ENCODE peak calls at places on chromosomes 16 and 17, in seven cellular contexts. K is cardiac muscle cell; A is CD4-positive, alpha-beta T cell; R is mesenchymal stem cell; H is A549; Q is transverse colon; E is esophagus muscularis mucosa. G is an unnamed sample.

GRCh38 chr16:72264776-72265175 is 92.8 kb upstream of the PMFBP1 start:
- DNase-seq in A (no peak), K (no peak), H (no peak), R (no peak), E (no peak), Q (no peak), G (no peak)

GRCh38 chr17:8835631-8836364 is 31.7 kb downstream of the PIK3R6 start:
- DNase-seq in R (no peak), E (peak), A (no peak), Q (no peak), K (no peak), H (no peak), G (no peak)

GRCh38 chr16:80912651-80913050 is 94.0 kb downstream of the CMC2 start:
- DNase-seq in A (no peak), Q (no peak), R (no peak), K (no peak), E (no peak), H (no peak), G (no peak)

GRCh38 chr16:3256876-3257465 is 538 bp upstream of the MEFV start:
- DNase-seq in A (no peak), K (peak), H (no peak), E (no peak), Q (no peak), R (no peak), G (no peak)

GRCh38 chr16:29820271-29820701 is at the start of gene MVP:
- DNase-seq in H (peak), A (no peak), Q (peak), R (peak), K (peak), E (no peak), G (peak)

GRCh38 chr17:4625181-4625601 is 16.3 kb downstream of the ALOX15 start:
- DNase-seq in E (no peak), K (peak), A (no peak), H (no peak), Q (no peak), R (peak), G (no peak)

GRCh38 chr17:72104164-72104862 is 16.5 kb upstream of the SOX9 start:
- DNase-seq in Q (no peak), R (no peak), K (peak), E (no peak), H (no peak), A (no peak), G (no peak)

GRCh38 chr17:7634384-7634783 is 4.4 kb downstream of the SHBG start:
- DNase-seq in H (peak), R (peak), Q (no peak), K (peak), E (no peak), A (no peak), G (peak)

GRCh38 chr16:2799852-2800226 is 1.6 kb downstream of the PRSS41 start:
- DNase-seq in A (no peak), K (no peak), R (peak), Q (peak), E (no peak), H (no peak), G (no peak)

GRCh38 chr17:62763891-62764600 is 44.1 kb downstream of the MARCHF10 start:
- DNase-seq in Q (no peak), K (no peak), E (no peak), A (no peak), H (no peak), R (no peak), G (no peak)

GRCh38 chr16:65406076-65406475 is 284.2 kb upstream of the CDH11 start:
- DNase-seq in Q (no peak), R (no peak), H (no peak), K (no peak), E (no peak), A (no peak), G (no peak)

GRCh38 chr16:86809458-86809955 is 231.2 kb downstream of the FOXL1 start:
- DNase-seq in A (no peak), K (peak), R (no peak), E (no peak), H (peak), Q (no peak), G (no peak)

GRCh38 chr16:30600215-30600614 is 10.0 kb downstream of the ZNF689 start:
- DNase-seq in H (no peak), Q (no peak), R (no peak), A (no peak), K (no peak), E (no peak), G (no peak)

GRCh38 chr17:58344047-58344790 is 7.8 kb downstream of the SUPT4H1 start:
- DNase-seq in R (no peak), K (peak), H (no peak), E (no peak), A (peak), Q (peak), G (no peak)

GRCh38 chr17:5422505-5422904 is 2.5 kb downstream of the RPAIN start:
- DNase-seq in K (peak), A (no peak), E (no peak), H (peak), R (peak), Q (no peak), G (no peak)

GRCh38 chr16:71353736-71354135 is 4.8 kb upstream of the CALB2 start:
- DNase-seq in K (no peak), H (no peak), Q (no peak), R (no peak), E (no peak), A (no peak), G (no peak)

GRCh38 chr17:77312786-77313599 is 172.2 kb downstream of the SEC14L1 start:
- DNase-seq in A (no peak), K (peak), R (peak), E (no peak), H (no peak), Q (peak), G (no peak)

GRCh38 chr16:73213761-73214480 is 166.0 kb upstream of the ZFHX3 start:
- DNase-seq in R (no peak), K (no peak), E (no peak), H (no peak), Q (no peak), A (no peak), G (no peak)

GRCh38 chr16:23424292-23424958 is 28.6 kb downstream of the COG7 start:
- DNase-seq in Q (peak), R (peak), K (no peak), A (no peak), H (peak), E (no peak), G (no peak)

GRCh38 chr16:77394699-77395098 is 40.1 kb downstream of the ADAMTS18 start:
- DNase-seq in A (no peak), E (no peak), H (no peak), R (no peak), Q (no peak), K (no peak), G (no peak)

GRCh38 chr16:4384497-4384896 is 12.8 kb downstream of the VASN start:
- DNase-seq in H (no peak), R (no peak), Q (no peak), E (no peak), A (no peak), K (no peak), G (no peak)

GRCh38 chr16:25108054-25108453 is 3.5 kb upstream of the LCMT1 start:
- DNase-seq in H (no peak), R (no peak), A (peak), E (no peak), Q (peak), K (no peak), G (no peak)

GRCh38 chr16:74216319-74216718 is 80.3 kb upstream of the PSMD7 start:
- DNase-seq in A (no peak), K (no peak), H (no peak), Q (no peak), E (peak), R (peak), G (no peak)

GRCh38 chr16:68079616-68080344 is 5.4 kb upstream of the NFATC3 start:
- DNase-seq in A (peak), K (peak), Q (peak), R (peak), E (peak), H (no peak), G (no peak)

GRCh38 chr17:56260421-56260820 is 107.1 kb downstream of the ANKFN1 start:
- DNase-seq in Q (no peak), R (no peak), H (no peak), A (no peak), E (no peak), K (no peak), G (no peak)

GRCh38 chr16:2019500-2019899 is at the start of gene NPW:
- DNase-seq in K (no peak), Q (no peak), A (no peak), R (peak), E (no peak), H (no peak), G (no peak)

GRCh38 chr16:23452572-23453337 is at the start of gene COG7:
- DNase-seq in R (peak), H (peak), Q (peak), K (peak), A (peak), E (peak), G (peak)

GRCh38 chr16:68760671-68761275 is 23.7 kb downstream of the CDH1 start:
- DNase-seq in K (peak), H (peak), Q (peak), A (no peak), E (no peak), R (peak), G (peak)

GRCh38 chr17:48597775-48598631 is 4.4 kb upstream of the HOXB5 start:
- DNase-seq in E (no peak), R (peak), Q (peak), K (no peak), H (no peak), A (no peak), G (no peak)

GRCh38 chr17:67223924-67224323 is 21.1 kb downstream of the HELZ start:
- DNase-seq in Q (no peak), R (no peak), A (no peak), K (no peak), H (peak), E (no peak), G (no peak)

GRCh38 chr17:15278381-15278780 is 13.3 kb upstream of the PMP22 start:
- DNase-seq in Q (no peak), K (no peak), R (peak), A (no peak), H (no peak), E (no peak), G (no peak)

GRCh38 chr16:78142784-78143183 is 43.3 kb downstream of the WWOX start:
- DNase-seq in Q (no peak), K (peak), H (no peak), R (no peak), E (no peak), A (no peak), G (no peak)

GRCh38 chr17:48878920-48879898 is 13.4 kb upstream of the ATP5MC1 start:
- DNase-seq in H (peak), E (no peak), A (peak), R (peak), K (peak), Q (peak), G (no peak)

GRCh38 chr16:77610496-77610895 is 111.8 kb upstream of the NUDT7 start:
- DNase-seq in H (no peak), R (no peak), K (no peak), Q (no peak), E (peak), A (no peak), G (no peak)

GRCh38 chr16:74736531-74737157 is 36.0 kb upstream of the MLKL start:
- DNase-seq in Q (no peak), H (no peak), A (no peak), E (no peak), R (no peak), K (no peak), G (no peak)

DNA sequence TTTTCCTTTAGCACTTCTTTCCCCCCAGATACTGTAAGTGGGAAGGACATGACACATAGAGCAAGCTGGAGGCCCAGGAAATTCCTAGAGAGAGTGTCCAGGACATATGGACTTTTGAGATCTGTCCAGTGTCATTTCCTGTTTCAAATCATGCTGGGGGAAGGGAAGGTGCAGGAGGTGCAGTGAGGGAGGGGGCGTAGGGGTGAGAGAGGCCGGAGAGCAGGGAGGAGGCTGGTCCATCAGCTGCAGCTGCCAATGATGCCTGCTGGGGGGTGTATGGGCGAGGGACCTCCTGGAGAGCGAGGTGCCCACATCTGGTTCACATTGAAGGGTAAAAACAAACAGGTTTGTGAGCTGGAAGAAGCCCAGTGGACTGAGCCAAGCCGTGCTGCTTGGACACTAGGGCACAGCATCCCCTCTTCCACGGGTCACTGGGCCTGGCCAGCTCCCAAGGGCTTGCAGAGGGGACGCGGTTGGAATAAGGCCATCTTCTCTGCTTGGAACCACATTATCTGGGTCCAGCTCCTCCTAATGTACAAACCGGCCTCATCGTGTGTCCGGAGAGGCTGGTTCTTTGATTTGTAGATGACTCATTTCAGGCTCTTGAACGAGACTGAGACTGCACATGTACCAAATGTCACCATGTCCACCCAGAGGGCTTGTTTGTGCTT is 70.4 kb upstream of the SMURF2 start:
- DNase-seq in A (no peak), H (peak), R (peak), E (no peak), Q (no peak), K (peak), G (no peak)
- H3K27ac ChIP-seq in A (no peak), H (peak), R (peak), E (no peak), Q (no peak), K (no peak), G (no peak)

DNA sequence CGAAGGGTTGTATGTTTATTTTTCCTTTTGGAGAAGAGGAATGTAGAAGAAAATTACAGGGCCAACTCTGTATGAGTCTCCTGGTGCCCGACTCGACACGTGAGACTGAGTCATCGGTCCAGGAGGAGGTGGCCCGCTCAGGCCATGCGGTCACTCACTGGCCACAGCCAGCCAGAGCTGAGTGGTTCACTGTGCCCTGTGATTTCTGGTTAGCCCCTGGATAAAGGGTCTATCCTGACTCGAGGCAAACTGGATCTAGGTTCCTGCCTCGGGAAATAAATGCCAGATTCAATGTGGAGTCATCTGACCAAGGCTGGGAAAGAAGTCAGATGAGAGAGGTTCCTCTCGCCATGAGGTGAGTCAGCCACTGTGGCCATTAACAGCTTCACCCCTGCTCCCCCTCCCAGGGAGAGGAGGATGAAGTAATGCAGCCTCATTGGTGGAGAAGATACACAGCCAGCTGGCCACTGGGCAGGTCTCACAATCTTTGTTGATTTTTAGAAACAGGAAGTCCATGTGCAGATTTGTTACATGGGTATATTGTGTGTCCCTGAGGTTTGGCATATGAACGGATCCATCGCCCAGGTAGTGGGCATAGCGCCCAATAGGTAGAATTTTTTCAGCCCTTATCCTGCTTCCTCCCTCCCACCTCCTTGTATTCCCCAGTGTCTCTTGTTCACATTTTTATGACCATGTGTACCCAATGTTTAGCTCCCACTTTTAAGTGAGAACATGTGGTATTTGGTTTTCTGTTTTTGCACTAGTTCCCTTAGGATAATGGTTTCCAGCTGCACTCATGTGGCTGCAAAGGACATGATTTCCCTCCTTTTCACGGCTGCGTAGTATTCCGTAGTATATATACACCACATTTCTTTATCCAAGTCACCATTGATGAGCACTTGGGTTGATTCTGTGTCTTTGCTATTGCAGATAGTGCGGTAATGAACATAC is 21.7 kb upstream of the USP36 start:
- DNase-seq in R (peak), Q (peak), K (peak), E (peak), H (peak), A (no peak), G (no peak)
- H3K27ac ChIP-seq in R (peak), Q (peak), K (no peak), E (peak), H (peak), A (no peak), G (peak)

DNA sequence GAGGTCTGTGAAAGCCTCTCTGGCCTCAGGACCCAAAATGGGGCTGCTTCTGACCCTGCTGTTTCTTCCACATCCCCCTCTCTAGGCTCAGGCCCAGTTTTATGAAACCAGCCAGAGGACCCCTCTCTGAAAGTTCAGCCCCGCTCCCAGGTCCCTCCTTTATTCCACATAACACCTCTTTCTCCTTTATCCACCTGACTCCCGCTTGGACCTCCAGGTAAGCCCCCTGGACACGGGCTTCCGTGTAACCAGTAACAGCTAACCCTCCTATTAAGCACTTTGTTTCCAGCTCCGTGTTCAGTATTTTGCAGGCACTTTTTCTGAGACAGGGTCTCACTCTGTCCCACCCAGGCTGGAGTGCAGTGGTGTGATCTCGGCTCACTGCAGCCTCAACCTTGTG is 37.4 kb downstream of the PSME3IP1 start:
- DNase-seq in H (no peak), R (no peak), A (no peak), K (no peak), E (no peak), Q (no peak), G (no peak)
- H3K27ac ChIP-seq in H (no peak), R (no peak), A (no peak), K (no peak), E (peak), Q (no peak), G (peak)

GRCh38 chr16:57807252-57807967 is 5.1 kb upstream of the KIFC3 start:
- DNase-seq in A (no peak), R (peak), Q (no peak), K (no peak), H (peak), E (no peak), G (no peak)
- H3K27ac ChIP-seq in A (no peak), R (peak), Q (peak), K (no peak), H (peak), E (peak), G (no peak)

GRCh38 chr17:75642221-75643032 is 9.2 kb downstream of the SMIM5 start:
- DNase-seq in A (no peak), Q (peak), R (no peak), E (no peak), H (no peak), K (no peak), G (no peak)
- H3K27ac ChIP-seq in A (no peak), Q (peak), R (no peak), E (no peak), H (peak), K (no peak), G (peak)

GRCh38 chr17:59837362-59838195 is 55.2 kb downstream of the TUBD1 start:
- DNase-seq in H (peak), E (no peak), R (peak), A (no peak), Q (peak), K (peak), G (no peak)
- H3K27ac ChIP-seq in H (peak), E (peak), R (peak), A (peak), Q (peak), K (peak), G (peak)

DNA sequence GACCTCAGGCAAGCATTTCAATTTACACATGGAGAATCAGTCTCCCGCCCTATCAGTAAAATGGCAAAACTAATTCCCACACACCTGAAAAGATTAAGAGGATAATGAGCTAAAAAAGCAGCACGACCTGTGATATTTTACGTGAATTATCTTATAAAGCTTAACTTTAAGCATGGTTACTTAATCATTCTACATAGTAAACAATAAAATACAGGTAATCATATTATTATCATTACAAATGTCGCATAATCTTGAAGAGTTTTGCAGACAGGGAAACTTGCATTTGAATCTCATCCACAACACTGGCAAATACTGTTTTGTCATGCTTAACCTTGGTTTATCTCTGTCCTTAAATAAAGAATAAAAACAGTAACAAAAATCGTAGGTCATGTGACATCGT is 627.8 kb downstream of the TMEM114 start:
- DNase-seq in H (no peak), E (no peak), R (no peak), A (no peak), Q (no peak), K (no peak), G (no peak)
- H3K27ac ChIP-seq in H (no peak), E (no peak), R (no peak), A (no peak), Q (no peak), K (no peak), G (no peak)

GRCh38 chr16:83248735-83249469 is 558.9 kb upstream of the HSBP1 start:
- DNase-seq in K (peak), H (no peak), R (no peak), Q (no peak), A (no peak), E (no peak), G (no peak)
- H3K27ac ChIP-seq in K (no peak), H (no peak), R (no peak), Q (no peak), A (no peak), E (no peak), G (peak)

G was measured in caudate nucleus.